ENCODE peak calls at places on chromosomes 1 and 21, in nine cellular contexts. Y, V, A, L, F, Q, T, D and X are unnamed samples.

GRCh38 chr1:44499306-44499705 is 94.3 kb downstream of the RNF220 start:
- DNase-seq in F (no peak), Y (no peak), D (no peak), Q (no peak), V (no peak), A (no peak), L (no peak), T (no peak), X (peak; percentile 60)

GRCh38 chr1:226610671-226611070 is 62.1 kb downstream of the STUM start:
- DNase-seq in Q (no peak), L (no peak), D (no peak), T (no peak), Y (no peak), F (no peak), V (no peak), A (no peak), X (no peak)

GRCh38 chr1:234848972-234849641 is 239.1 kb upstream of the IRF2BP2 start:
- DNase-seq in T (no peak), D (no peak), V (peak; percentile 86), A (no peak), L (peak; percentile 84), F (peak; percentile 32), Y (no peak), Q (no peak), X (peak; percentile 73)

GRCh38 chr21:37675202-37675801 is 241.0 kb downstream of the KCNJ6 start:
- DNase-seq in Y (peak; percentile 55), L (no peak), T (peak; percentile 87), V (peak; percentile 38), A (no peak), F (peak; percentile 59), Q (no peak), D (peak; percentile 85), X (no peak)

GRCh38 chr1:154442006-154442740 is 37.0 kb downstream of the IL6R start:
- DNase-seq in F (peak; percentile 81), V (peak; percentile 64), T (no peak), Y (peak; percentile 30), Q (no peak), L (no peak), A (no peak), D (peak; percentile 56), X (no peak)

GRCh38 chr1:26059906-26060305 is 7.5 kb downstream of the TRIM63 start:
- DNase-seq in D (no peak), V (no peak), F (no peak), Q (no peak), L (no peak), T (no peak), Y (no peak), A (no peak), X (no peak)

GRCh38 chr1:212514056-212514614 is 81.4 kb downstream of the NENF start:
- DNase-seq in A (peak; percentile 72), D (peak; percentile 33), Q (no peak), V (peak; percentile 65), F (peak; percentile 49), L (no peak), T (peak; percentile 32), Y (peak; percentile 8), X (peak; percentile 60)

GRCh38 chr1:67540025-67540732 is 110.0 kb upstream of the SERBP1 start:
- DNase-seq in F (no peak), D (no peak), V (no peak), L (no peak), Y (no peak), A (no peak), Q (no peak), T (no peak), X (no peak)

GRCh38 chr1:208434008-208434407 is 189.8 kb upstream of the PLXNA2 start:
- DNase-seq in L (peak; percentile 13), V (no peak), A (no peak), Y (no peak), F (no peak), T (no peak), D (no peak), Q (no peak), X (no peak)

GRCh38 chr1:216961516-216961915 is 238.3 kb upstream of the ESRRG start:
- DNase-seq in Y (no peak), L (no peak), A (no peak), D (no peak), F (no peak), Q (no peak), V (no peak), T (no peak), X (no peak)

GRCh38 chr1:196180847-196181593 is 427.2 kb downstream of the KCNT2 start:
- DNase-seq in L (peak; percentile 91), V (peak; percentile 98), A (no peak), F (peak; percentile 97), D (no peak), Y (no peak), Q (peak; percentile 69), T (no peak), X (no peak)

GRCh38 chr1:43143441-43143888 is 28.6 kb downstream of the EBNA1BP2 start:
- DNase-seq in L (no peak), Y (no peak), D (peak; percentile 66), A (no peak), F (no peak), V (no peak), T (peak; percentile 26), Q (no peak), X (no peak)

GRCh38 chr1:44406761-44407429 is 1.8 kb downstream of the RNF220 start:
- DNase-seq in L (no peak), D (peak; percentile 31), V (no peak), Q (no peak), F (no peak), A (peak; percentile 63), Y (peak; percentile 25), T (peak; percentile 31), X (peak; percentile 59)

GRCh38 chr1:171641076-171641864 is 11.2 kb downstream of the MYOC start:
- DNase-seq in F (no peak), D (peak; percentile 38), L (no peak), Y (no peak), A (no peak), T (no peak), V (no peak), Q (no peak), X (no peak)

DNA sequence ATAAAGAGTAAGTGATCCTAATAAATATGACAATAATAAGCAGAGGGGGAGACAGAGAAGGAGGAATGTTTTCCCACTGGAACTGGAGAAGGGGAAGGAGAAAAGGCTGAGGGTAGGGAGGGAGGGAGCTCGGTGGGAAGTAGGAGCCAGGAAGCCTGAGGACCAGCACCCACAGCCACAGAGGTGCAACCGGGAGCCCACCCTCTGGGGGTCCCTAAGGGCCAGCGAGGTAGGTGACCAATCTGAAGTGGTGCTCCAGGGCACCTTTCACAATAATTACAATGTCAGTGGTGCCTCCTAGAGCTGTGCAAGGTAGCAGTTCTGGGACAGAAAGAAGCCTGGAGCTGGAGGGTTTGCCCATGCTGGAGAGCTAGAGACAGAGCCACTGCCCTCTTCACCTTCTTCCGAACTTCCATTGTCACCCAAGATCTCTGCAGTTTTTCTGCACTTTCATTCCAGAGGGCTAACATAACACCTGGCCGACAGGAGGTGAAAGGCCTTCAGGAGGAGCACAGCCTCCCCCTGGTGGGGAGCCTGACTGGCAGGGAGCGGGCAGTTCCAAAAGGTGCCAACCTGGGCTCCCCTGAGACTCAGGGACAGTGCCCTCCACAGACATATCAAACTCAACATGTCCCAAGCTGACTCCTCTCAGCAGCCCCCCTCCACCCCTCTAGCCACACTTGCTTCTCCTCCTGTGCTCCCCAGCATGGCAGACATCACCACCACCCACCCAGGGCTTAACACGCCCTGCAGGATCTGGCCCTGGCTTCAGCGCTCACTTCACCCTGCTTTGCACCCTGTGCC is 4.0 kb upstream of the AHCYL1 start:
- DNase-seq in T (no peak), D (peak; percentile 53), A (no peak), F (no peak), Q (no peak), Y (no peak), V (no peak), L (no peak), X (no peak)
- TF ChIP-seq CTCF in T (no peak), D (no peak), A (peak; percentile 35), F (peak; percentile 48), Q (peak; percentile 54), Y (no peak), V (peak; percentile 42), L (peak; percentile 56), X (peak; percentile 16)

DNA sequence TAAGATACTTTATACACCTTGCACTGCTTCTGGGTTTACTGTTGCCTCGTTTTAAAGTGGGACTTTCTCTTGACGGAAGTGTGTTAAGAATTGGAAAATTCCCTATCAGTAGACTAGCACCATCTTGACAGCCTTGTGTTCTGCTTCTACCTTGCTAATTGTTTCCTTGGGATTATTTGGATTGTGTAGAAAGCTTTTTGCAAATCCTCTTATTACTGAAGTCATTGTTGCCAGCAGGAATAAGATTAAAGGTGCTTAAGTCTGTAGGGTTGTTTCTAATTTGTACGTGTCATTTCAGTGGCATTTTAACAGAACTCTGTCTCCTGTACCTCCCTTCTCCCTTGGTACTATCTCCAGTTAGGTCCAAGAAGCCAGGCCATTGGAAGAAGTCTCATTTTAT is 107.6 kb downstream of the POU2F1 start:
- DNase-seq in Y (no peak), T (no peak), L (no peak), V (no peak), Q (no peak), F (no peak), D (no peak), A (no peak), X (no peak)
- TF ChIP-seq CTCF in Y (no peak), T (no peak), L (no peak), V (no peak), Q (no peak), F (no peak), D (no peak), A (no peak), X (no peak)

GRCh38 chr1:114956570-114956969 is 73.1 kb upstream of the TSHB start:
- DNase-seq in Y (no peak), D (peak; percentile 42), Q (no peak), L (no peak), V (no peak), T (no peak), F (peak; percentile 26), A (no peak), X (no peak)
- TF ChIP-seq CTCF in Y (no peak), D (peak; percentile 36), Q (peak; percentile 18), L (peak; percentile 35), V (peak; percentile 20), T (no peak), F (no peak), A (no peak), X (no peak)

GRCh38 chr1:194078765-194079164 is 892.4 kb upstream of the B3GALT2 start:
- DNase-seq in Q (no peak), Y (no peak), L (no peak), T (no peak), F (no peak), V (no peak), D (no peak), A (no peak), X (no peak)

GRCh38 chr1:194071200-194071599 is 884.8 kb upstream of the B3GALT2 start:
- DNase-seq in Q (no peak), T (peak; percentile 19), V (no peak), L (no peak), F (no peak), D (no peak), Y (no peak), A (no peak), X (no peak)

GRCh38 chr1:194081444-194081843 is 895.0 kb upstream of the B3GALT2 start:
- DNase-seq in T (no peak), Y (no peak), L (no peak), F (no peak), V (no peak), Q (no peak), D (no peak), A (no peak), X (no peak)

DNA sequence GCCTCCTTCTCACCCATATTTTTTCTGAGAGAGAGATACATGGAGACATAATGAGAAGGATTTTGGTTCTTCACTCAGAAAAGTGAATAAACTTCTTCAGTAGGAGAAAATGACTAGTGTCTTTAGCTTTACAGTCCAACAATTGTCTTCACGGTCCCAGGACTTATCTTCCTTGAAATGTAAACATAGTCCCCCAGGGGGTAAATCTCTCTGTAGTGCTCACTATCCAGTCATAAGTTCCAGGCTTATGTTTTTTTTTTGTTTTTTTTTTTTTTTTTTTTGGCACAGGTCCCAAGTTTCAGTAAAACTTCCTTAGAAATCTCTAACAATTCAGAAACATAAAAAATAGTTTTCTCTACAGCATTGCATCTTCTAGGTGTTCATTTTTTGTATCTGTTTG is 890.2 kb upstream of the B3GALT2 start:
- DNase-seq in Y (no peak), Q (no peak), L (no peak), F (peak; percentile 47), A (no peak), D (no peak), T (no peak), V (peak; percentile 66), X (no peak)
- TF ChIP-seq CTCF in Y (no peak), Q (no peak), L (no peak), F (no peak), A (no peak), D (no peak), T (no peak), V (no peak), X (no peak)